ENCODE peak calls at places on chromosomes 6 and 20, in six cellular contexts. C, Y, A, E, T and D are unnamed samples.

GRCh38 chr6:105994522-105995402 is 91.4 kb upstream of the PRDM1 start:
- DNase-seq in C (peak), Y (peak), A (no peak), E (peak), T (no peak), D (peak)

GRCh38 chr6:167501831-167502385 is 177.0 kb downstream of the TTLL2 start:
- DNase-seq in C (no peak), Y (peak), A (no peak), E (peak), T (peak), D (peak)

GRCh38 chr6:132708771-132709170 is 5.1 kb downstream of the VNN1 start:
- DNase-seq in C (no peak), Y (no peak), A (no peak), E (no peak), T (peak), D (peak)

GRCh38 chr6:160668589-160668988 is 4.5 kb upstream of the LPA start:
- DNase-seq in C (no peak), Y (no peak), A (no peak), E (no peak), T (no peak), D (no peak)

GRCh38 chr6:72760130-72760793 is 138.4 kb downstream of the KCNQ5 start:
- DNase-seq in C (no peak), Y (no peak), A (peak), E (no peak), T (no peak), D (no peak)

GRCh38 chr6:118618676-118619377 is 32.6 kb downstream of the CEP85L start:
- DNase-seq in C (no peak), Y (peak), A (peak), E (peak), T (peak), D (peak)

GRCh38 chr6:100467144-100468012 is 2.7 kb upstream of the SIM1 start:
- DNase-seq in C (no peak), Y (no peak), A (no peak), E (no peak), T (no peak), D (peak)

GRCh38 chr20:62875419-62876355 is 14.1 kb upstream of the TCFL5 start:
- DNase-seq in C (no peak), Y (peak), A (peak), E (peak), T (peak), D (peak)

GRCh38 chr6:159163901-159164370 is 5.3 kb upstream of the FNDC1 start:
- DNase-seq in C (no peak), Y (no peak), A (peak), E (peak), T (peak), D (no peak)

GRCh38 chr20:64090165-64090564 is 6.0 kb upstream of the LKAAEAR1 start:
- DNase-seq in C (no peak), Y (no peak), A (peak), E (peak), T (no peak), D (no peak)

GRCh38 chr6:37777272-37777736 is 42.2 kb upstream of the ZFAND3 start:
- DNase-seq in C (no peak), Y (no peak), A (no peak), E (no peak), T (no peak), D (no peak)

GRCh38 chr6:7155871-7156579 is 48.3 kb downstream of the RREB1 start:
- DNase-seq in C (no peak), Y (no peak), A (no peak), E (no peak), T (no peak), D (no peak)

GRCh38 chr20:6007529-6008103 is 46.2 kb downstream of the LRRN4 start:
- DNase-seq in C (no peak), Y (no peak), A (no peak), E (no peak), T (peak), D (no peak)

GRCh38 chr20:9294081-9294480 is 220.3 kb upstream of the LAMP5 start:
- DNase-seq in C (peak), Y (no peak), A (no peak), E (no peak), T (peak), D (peak)

GRCh38 chr6:47740714-47741113 is 41.1 kb upstream of the OPN5 start:
- DNase-seq in C (no peak), Y (no peak), A (no peak), E (no peak), T (no peak), D (no peak)

GRCh38 chr6:120302041-120302440 is 952.5 kb upstream of the MAN1A1 start:
- DNase-seq in C (no peak), Y (no peak), A (no peak), E (no peak), T (peak), D (peak)

GRCh38 chr6:68638225-68638900 is 3.3 kb downstream of the ADGRB3 start:
- DNase-seq in C (no peak), Y (peak), A (peak), E (no peak), T (peak), D (peak)

GRCh38 chr6:144295981-144296767 is 11.0 kb downstream of the UTRN start:
- DNase-seq in C (no peak), Y (no peak), A (no peak), E (no peak), T (no peak), D (no peak)

GRCh38 chr6:151325075-151326050 is 66.0 kb downstream of the ZBTB2 start:
- DNase-seq in C (no peak), Y (peak), A (peak), E (peak), T (peak), D (peak)

GRCh38 chr20:15613530-15613929 is 959.7 kb downstream of the KIF16B start:
- DNase-seq in C (no peak), Y (no peak), A (no peak), E (no peak), T (no peak), D (no peak)

GRCh38 chr20:32681175-32682084 is 7.7 kb upstream of the C20orf203 start:
- DNase-seq in C (no peak), Y (peak), A (no peak), E (peak), T (peak), D (peak)

GRCh38 chr6:162251257-162251656 is 476.3 kb downstream of the PRKN start:
- DNase-seq in C (no peak), Y (peak), A (no peak), E (no peak), T (peak), D (no peak)

GRCh38 chr20:38730167-38730988 is 6.1 kb downstream of the SLC32A1 start:
- DNase-seq in C (no peak), Y (peak), A (no peak), E (no peak), T (no peak), D (no peak)

GRCh38 chr6:112571486-112571885 is 224.4 kb downstream of the RFPL4B start:
- DNase-seq in C (no peak), Y (no peak), A (peak), E (peak), T (peak), D (no peak)

GRCh38 chr6:83429857-83430605 is 820 bp downstream of the ME1 start:
- DNase-seq in C (no peak), Y (no peak), A (peak), E (no peak), T (peak), D (peak)

GRCh38 chr20:8163543-8163942 is 31.5 kb downstream of the PLCB1 start:
- DNase-seq in C (no peak), Y (no peak), A (no peak), E (no peak), T (no peak), D (no peak)

GRCh38 chr6:11968241-11968806 is 43.8 kb upstream of the HIVEP1 start:
- DNase-seq in C (no peak), Y (no peak), A (no peak), E (no peak), T (no peak), D (no peak)

GRCh38 chr6:43891072-43891870 is 121.3 kb downstream of the VEGFA start:
- DNase-seq in C (no peak), Y (peak), A (no peak), E (no peak), T (no peak), D (no peak)